ENCODE peak calls at places on chromosomes 5 and 9, in nine cellular contexts. H is A549; W is left ventricle myocardium inferior; D is cardiac muscle cell; B is adipocyte; M is tibial artery; K is naive thymus-derived CD4-positive, alpha-beta T cell; G is esophagus squamous epithelium; A is aorta. X is an unnamed sample. For H3K4me1 and H3K9me3, the result is how much of the 10 kb centered on the place peaks cover.

GRCh38 chr5:55427157-55427556 is 107.6 kb downstream of the PLPP1 start:
- DNase-seq in A (peak), D (peak), K (no peak), G (no peak), M (no peak), H (no peak), B (peak), W (no peak), X (peak)

GRCh38 chr5:77232959-77233358 is 22.5 kb downstream of the PDE8B start:
- DNase-seq in H (no peak), B (no peak), M (no peak), A (peak), W (no peak), G (no peak), K (no peak), D (no peak), X (no peak)

GRCh38 chr9:81588148-81588874 is 101.0 kb downstream of the TLE1 start:
- DNase-seq in A (peak), M (peak), K (no peak), G (no peak), B (peak), H (peak), D (peak), W (no peak), X (no peak)

GRCh38 chr5:168174376-168174775 is 117.1 kb upstream of the WWC1 start:
- DNase-seq in B (no peak), D (no peak), W (no peak), A (no peak), H (no peak), K (no peak), G (no peak), M (no peak), X (no peak)

GRCh38 chr9:122274055-122274454 is 9.4 kb downstream of the MRRF start:
- DNase-seq in H (no peak), K (no peak), D (no peak), W (no peak), G (no peak), B (no peak), M (no peak), A (no peak), X (no peak)

GRCh38 chr5:148436029-148436428 is 52.3 kb downstream of the FBXO38 start:
- DNase-seq in K (no peak), W (no peak), D (no peak), H (no peak), M (no peak), B (no peak), G (no peak), A (no peak), X (no peak)

GRCh38 chr5:133474851-133475590 is 137.3 kb downstream of the FSTL4 start:
- DNase-seq in D (no peak), B (no peak), K (no peak), A (no peak), M (peak), G (no peak), W (no peak), H (no peak), X (no peak)

GRCh38 chr9:21357479-21358290 is 7.0 kb upstream of the IFNA6 start:
- DNase-seq in M (no peak), H (no peak), A (no peak), B (peak), K (peak), G (no peak), W (no peak), D (no peak), X (no peak)

GRCh38 chr5:132437604-132438275 is 52.8 kb downstream of the IRF1 start:
- DNase-seq in D (peak), M (peak), K (peak), B (peak), G (no peak), W (peak), A (peak), H (peak), X (no peak)

GRCh38 chr9:87342743-87343142 is 154.9 kb upstream of the DAPK1 start:
- DNase-seq in G (no peak), A (no peak), K (no peak), W (peak), M (peak), B (peak), H (no peak), D (peak), X (no peak)

GRCh38 chr9:86979686-86980085 is 32.4 kb upstream of the GAS1 start:
- DNase-seq in W (no peak), M (no peak), H (no peak), K (no peak), D (peak), B (no peak), G (no peak), A (no peak), X (no peak)

GRCh38 chr5:173451031-173451430 is 122.8 kb upstream of the STC2 start:
- DNase-seq in W (no peak), H (peak), G (no peak), A (no peak), B (no peak), M (no peak), D (peak), K (no peak), X (peak)

GRCh38 chr5:8683528-8683927 is 814.6 kb downstream of the MTRR start:
- DNase-seq in H (no peak), B (no peak), M (no peak), W (no peak), A (no peak), K (no peak), G (no peak), D (peak), X (no peak)

GRCh38 chr5:24530907-24531306 is 113.9 kb downstream of the CDH10 start:
- DNase-seq in G (no peak), H (no peak), A (no peak), W (no peak), K (no peak), B (no peak), D (no peak), M (no peak), X (no peak)

GRCh38 chr5:12017037-12017436 is 112.8 kb upstream of the CTNND2 start:
- DNase-seq in D (no peak), G (no peak), W (no peak), A (no peak), M (no peak), B (no peak), H (no peak), K (no peak), X (no peak)

GRCh38 chr5:65055938-65056337 is 287.2 kb downstream of the CWC27 start:
- DNase-seq in G (no peak), H (no peak), B (no peak), A (no peak), W (no peak), M (no peak), K (no peak), D (peak), X (no peak)

GRCh38 chr9:35558185-35558584 is 46.9 kb upstream of the TESK1 start:
- DNase-seq in B (no peak), G (no peak), A (no peak), W (no peak), H (no peak), K (no peak), D (no peak), M (no peak), X (no peak)

GRCh38 chr5:94463739-94464138 is 154.7 kb downstream of the KIAA0825 start:
- DNase-seq in H (no peak), D (peak), G (no peak), A (no peak), B (peak), W (no peak), K (no peak), M (no peak), X (no peak)

GRCh38 chr5:10355071-10355889 is 1.8 kb downstream of the MARCHF6 start:
- DNase-seq in B (peak), A (no peak), W (no peak), D (peak), G (no peak), H (no peak), M (no peak), K (no peak), X (no peak)

GRCh38 chr9:36665921-36666429 is 93.3 kb downstream of the MELK start:
- DNase-seq in M (no peak), G (no peak), H (no peak), A (no peak), D (peak), B (peak), K (no peak), W (no peak), X (no peak)

GRCh38 chr9:113446323-113446740 is 17.2 kb upstream of the RGS3 start:
- DNase-seq in H (peak), K (peak), A (no peak), M (no peak), B (peak), G (no peak), W (no peak), D (peak), X (no peak)

GRCh38 chr5:66010476-66010875 is 84.1 kb downstream of the ERBIN start:
- DNase-seq in M (no peak), A (no peak), B (no peak), D (peak), K (no peak), H (no peak), W (no peak), G (no peak), X (no peak)

GRCh38 chr5:34524123-34524522 is 132.0 kb upstream of the RAI14 start:
- DNase-seq in K (no peak), W (no peak), D (peak), M (no peak), G (no peak), B (peak), H (peak), A (no peak), X (no peak)

GRCh38 chr5:179953934-179954833 is 46.5 kb upstream of the TBC1D9B start:
- DNase-seq in W (no peak), M (no peak), G (no peak), D (peak), K (no peak), B (peak), A (no peak), H (no peak), X (no peak)

GRCh38 chr5:40416098-40416497 is 263.6 kb upstream of the PTGER4 start:
- DNase-seq in G (no peak), W (no peak), K (no peak), H (no peak), B (no peak), A (no peak), M (no peak), D (no peak), X (no peak)

GRCh38 chr5:127296321-127296720 is 5.7 kb downstream of the MEGF10 start:
- DNase-seq in K (no peak), G (no peak), H (no peak), D (no peak), M (no peak), B (peak), W (no peak), A (no peak), X (no peak)

GRCh38 chr9:131289301-131290038 is at the start of gene PLPP7:
- DNase-seq in G (no peak), M (peak), H (no peak), A (peak), D (peak), W (peak), K (no peak), B (peak), X (peak)

GRCh38 chr9:83312543-83312942 is 225.7 kb downstream of the FRMD3 start:
- DNase-seq in A (no peak), B (no peak), H (no peak), M (no peak), D (no peak), K (no peak), G (no peak), W (no peak), X (no peak)

GRCh38 chr9:106872641-106873040 is 9.7 kb downstream of the ZNF462 start:
- DNase-seq in D (peak), B (no peak), A (no peak), M (no peak), K (no peak), W (no peak), H (no peak), G (no peak), X (no peak)

GRCh38 chr9:137429974-137430722 is 7.0 kb downstream of the NOXA1 start:
- DNase-seq in M (no peak), H (no peak), W (no peak), A (peak), G (no peak), K (no peak), D (no peak), B (no peak), X (peak)

GRCh38 chr5:14199902-14200301 is 56.8 kb downstream of the TRIO start:
- DNase-seq in D (no peak), M (no peak), H (no peak), B (no peak), W (peak), K (no peak), G (no peak), A (no peak), X (no peak)

GRCh38 chr5:115243412-115243811 is 19.3 kb downstream of the PGGT1B start:
- DNase-seq in W (no peak), K (no peak), D (peak), B (no peak), H (peak), A (no peak), M (no peak), G (no peak), X (no peak)
- H3K4me1 ChIP-seq in W (under half), K (under half), D (under half), B (under half), H (under half), A (under half), M (under half), G (under half), X (under half)

GRCh38 chr5:42653705-42654104 is 102.9 kb upstream of the CCDC152 start:
- DNase-seq in K (no peak), B (no peak), H (no peak), M (no peak), D (no peak), W (no peak), A (no peak), G (no peak), X (no peak)

GRCh38 chr5:42648036-42648435 is 108.6 kb upstream of the CCDC152 start:
- DNase-seq in A (no peak), W (no peak), M (no peak), G (no peak), K (no peak), B (no peak), D (no peak), H (no peak), X (no peak)

GRCh38 chr5:42654645-42655044 is 102.0 kb upstream of the CCDC152 start:
- DNase-seq in B (no peak), K (no peak), M (no peak), W (no peak), A (no peak), H (no peak), G (no peak), D (no peak), X (no peak)

GRCh38 chr5:42648910-42649309 is 107.7 kb upstream of the CCDC152 start:
- DNase-seq in W (no peak), A (no peak), B (no peak), G (no peak), D (no peak), K (no peak), M (no peak), H (no peak), X (no peak)

DNA sequence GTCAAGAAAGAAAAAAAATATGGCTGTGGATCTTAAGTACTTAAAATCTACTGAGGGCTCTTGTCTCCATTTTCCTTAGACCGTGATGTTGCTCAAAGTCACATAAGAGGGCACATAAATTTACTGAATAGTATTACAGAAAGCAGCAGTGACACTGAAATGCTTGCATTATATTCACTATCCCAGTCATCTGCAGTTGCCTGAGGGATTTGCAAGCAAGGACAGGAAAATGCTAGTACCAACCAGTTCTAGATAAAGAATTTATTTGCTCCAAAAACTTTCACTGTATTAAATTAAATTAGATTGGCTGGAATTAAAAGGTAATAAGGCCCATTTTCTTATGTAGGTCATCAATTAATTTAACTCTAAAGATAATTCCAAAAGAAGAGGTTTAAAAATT is 106.5 kb upstream of the CCDC152 start:
- DNase-seq in K (no peak), M (no peak), W (no peak), A (no peak), G (no peak), H (no peak), D (no peak), B (no peak), X (no peak)
- H3K9me3 ChIP-seq in K (under half), M (under half), W (under half), A (under half), G (under half), H (under half), D (under half), B (under half), X (under half)

GRCh38 chr9:38685535-38685934 is 34.4 kb downstream of the FAM240B start:
- DNase-seq in H (no peak), D (no peak), M (no peak), G (no peak), B (no peak), K (no peak), W (no peak), A (no peak), X (no peak)
- H3K4me1 ChIP-seq in H (half or more), D (under half), M (under half), G (under half), B (under half), K (under half), W (under half), A (under half), X (under half)

DNA sequence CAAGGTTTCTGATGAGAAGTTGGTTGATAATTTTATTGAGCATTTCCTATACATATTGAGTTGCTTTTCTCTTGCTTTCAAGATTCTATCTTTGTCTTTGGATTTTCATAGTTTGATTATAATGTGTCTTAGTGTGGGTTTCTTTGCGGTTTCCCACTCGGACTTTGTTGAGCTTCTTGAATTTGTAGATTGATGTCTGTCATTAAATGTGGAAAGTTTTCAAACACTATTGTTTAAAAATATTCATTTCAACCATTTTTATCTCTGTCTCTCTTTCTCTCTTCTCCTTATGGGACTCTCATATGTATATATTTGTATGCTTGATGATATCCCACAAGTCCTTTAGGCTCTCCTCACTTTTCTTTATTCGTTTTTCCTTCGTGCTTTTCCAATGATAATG is 18.5 kb upstream of the PCDHA1 start:
- DNase-seq in D (no peak), M (no peak), A (no peak), K (no peak), W (no peak), H (no peak), G (no peak), B (no peak), X (no peak)
- H3K9me3 ChIP-seq in D (under half), M (half or more), A (under half), K (under half), W (half or more), H (half or more), G (under half), B (half or more), X (under half)

GRCh38 chr9:91815896-91816295 is 134.1 kb downstream of the ROR2 start:
- DNase-seq in G (no peak), W (no peak), B (no peak), M (peak), K (no peak), H (no peak), A (no peak), D (no peak), X (no peak)

GRCh38 chr9:91812191-91812590 is 137.8 kb downstream of the ROR2 start:
- DNase-seq in K (no peak), B (no peak), G (no peak), W (no peak), M (no peak), H (no peak), D (no peak), A (no peak), X (no peak)

GRCh38 chr9:91813261-91813795 is 136.7 kb downstream of the ROR2 start:
- DNase-seq in M (peak), G (no peak), K (no peak), W (no peak), B (no peak), D (no peak), H (no peak), A (no peak), X (no peak)

GRCh38 chr9:91814681-91815212 is 135.3 kb downstream of the ROR2 start:
- DNase-seq in G (no peak), W (no peak), K (no peak), D (no peak), B (no peak), A (no peak), H (no peak), M (peak), X (no peak)

GRCh38 chr9:91814214-91814613 is 135.8 kb downstream of the ROR2 start:
- DNase-seq in G (no peak), H (no peak), W (no peak), M (peak), D (no peak), A (no peak), K (no peak), B (no peak), X (no peak)
- H3K4me1 ChIP-seq in G (under half), H (under half), W (under half), M (under half), D (under half), A (under half), K (under half), B (under half), X (under half)

DNA sequence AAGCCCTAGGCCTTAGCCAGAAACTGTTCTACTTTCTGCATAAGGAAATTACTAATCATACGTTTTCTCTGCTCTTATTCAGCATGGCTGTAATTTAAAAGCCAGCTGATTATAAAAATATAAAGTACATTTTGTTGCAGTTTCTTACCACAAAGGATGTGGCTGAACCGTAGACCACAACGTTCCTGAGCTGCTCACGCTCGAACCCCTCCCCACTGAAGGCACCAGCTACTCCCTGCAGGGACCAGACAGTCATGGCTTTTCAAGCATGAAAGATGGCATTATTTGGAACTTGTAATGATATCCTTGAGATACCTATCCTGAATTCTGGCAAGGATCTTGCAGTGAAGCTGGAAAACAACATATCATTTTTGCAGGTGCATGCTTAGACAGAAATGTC is 91.8 kb upstream of the DMRT1 start:
- DNase-seq in D (no peak), W (no peak), G (no peak), B (no peak), A (no peak), M (no peak), K (peak), H (no peak), X (no peak)
- H3K9me3 ChIP-seq in D (under half), W (under half), G (under half), B (under half), A (under half), M (under half), K (under half), H (under half), X (under half)

GRCh38 chr5:116650544-116650943 is 75.9 kb upstream of the SEMA6A start:
- DNase-seq in D (no peak), G (no peak), A (no peak), H (no peak), M (no peak), W (no peak), K (no peak), B (no peak), X (no peak)
- H3K4me1 ChIP-seq in D (under half), G (under half), A (under half), H (under half), M (under half), W (under half), K (under half), B (under half), X (under half)

GRCh38 chr5:2702096-2702879 is 49.2 kb downstream of the IRX2 start:
- DNase-seq in K (no peak), H (no peak), W (no peak), B (no peak), D (no peak), M (no peak), G (no peak), A (no peak), X (no peak)
- H3K9me3 ChIP-seq in K (under half), H (under half), W (under half), B (under half), D (under half), M (under half), G (under half), A (under half), X (under half)

GRCh38 chr5:139665626-139666025 is 17.5 kb downstream of the CXXC5 start:
- DNase-seq in D (no peak), A (no peak), M (no peak), H (no peak), W (no peak), G (no peak), K (no peak), B (no peak), X (no peak)
- H3K4me1 ChIP-seq in D (under half), A (under half), M (half or more), H (half or more), W (half or more), G (under half), K (under half), B (half or more), X (half or more)

X was measured in BE2C.